ENCODE peak calls at places on chromosomes 3 and 15, in seven cellular contexts. W, H, E, U, C, K and Q are unnamed samples.

GRCh38 chr3:164845739-164846138 is 232.6 kb downstream of the SI start:
- DNase-seq in W (no peak), H (no peak), E (no peak), U (no peak), C (no peak), K (no peak), Q (no peak)

GRCh38 chr3:46261926-46262594 is 19.8 kb downstream of the CCR3 start:
- DNase-seq in W (no peak), H (no peak), E (no peak), U (no peak), C (no peak), K (no peak), Q (no peak)

GRCh38 chr3:141147657-141148056 is 84.0 kb upstream of the PXYLP1 start:
- DNase-seq in W (no peak), H (no peak), E (no peak), U (no peak), C (no peak), K (no peak), Q (peak)

GRCh38 chr3:40524222-40524570 is 564 bp upstream of the ZNF621 start:
- DNase-seq in W (no peak), H (no peak), E (no peak), U (no peak), C (no peak), K (no peak), Q (no peak)

GRCh38 chr3:52983336-52983807 is 62.5 kb downstream of the SFMBT1 start:
- DNase-seq in W (no peak), H (no peak), E (no peak), U (no peak), C (peak), K (no peak), Q (no peak)

GRCh38 chr3:5010706-5011554 is 31.7 kb downstream of the BHLHE40 start:
- DNase-seq in W (no peak), H (no peak), E (no peak), U (no peak), C (no peak), K (no peak), Q (no peak)

GRCh38 chr3:184808021-184808420 is 3.9 kb upstream of the VPS8 start:
- DNase-seq in W (no peak), H (peak), E (no peak), U (no peak), C (no peak), K (no peak), Q (no peak)

GRCh38 chr3:123773681-123774431 is 110.3 kb downstream of the MYLK start:
- DNase-seq in W (no peak), H (no peak), E (no peak), U (no peak), C (no peak), K (peak), Q (no peak)

GRCh38 chr15:88788816-88789215 is 14.4 kb upstream of the ACAN start:
- DNase-seq in W (no peak), H (no peak), E (no peak), U (no peak), C (no peak), K (no peak), Q (no peak)

GRCh38 chr15:69973102-69973714 is 124.5 kb downstream of the TLE3 start:
- DNase-seq in W (no peak), H (no peak), E (no peak), U (no peak), C (peak), K (no peak), Q (peak)

GRCh38 chr3:173410836-173411235 is 13.3 kb downstream of the NLGN1 start:
- DNase-seq in W (no peak), H (no peak), E (no peak), U (no peak), C (no peak), K (no peak), Q (no peak)

GRCh38 chr15:81221449-81221848 is 24.8 kb downstream of the IL16 start:
- DNase-seq in W (no peak), H (no peak), E (no peak), U (no peak), C (no peak), K (no peak), Q (no peak)

GRCh38 chr15:81225161-81225671 is 28.5 kb downstream of the IL16 start:
- DNase-seq in W (peak), H (no peak), E (no peak), U (no peak), C (no peak), K (no peak), Q (no peak)

GRCh38 chr15:81224232-81224631 is 27.6 kb downstream of the IL16 start:
- DNase-seq in W (no peak), H (no peak), E (no peak), U (no peak), C (no peak), K (no peak), Q (no peak)

GRCh38 chr15:81223346-81223971 is 26.8 kb downstream of the IL16 start:
- DNase-seq in W (no peak), H (no peak), E (no peak), U (no peak), C (no peak), K (no peak), Q (no peak)

GRCh38 chr15:81222007-81222406 is 25.3 kb downstream of the IL16 start:
- DNase-seq in W (no peak), H (no peak), E (no peak), U (no peak), C (no peak), K (no peak), Q (no peak)
- TF ChIP-seq CTCF in W (no peak), H (no peak), E (no peak), U (no peak), C (no peak), K (no peak), Q (no peak)

DNA sequence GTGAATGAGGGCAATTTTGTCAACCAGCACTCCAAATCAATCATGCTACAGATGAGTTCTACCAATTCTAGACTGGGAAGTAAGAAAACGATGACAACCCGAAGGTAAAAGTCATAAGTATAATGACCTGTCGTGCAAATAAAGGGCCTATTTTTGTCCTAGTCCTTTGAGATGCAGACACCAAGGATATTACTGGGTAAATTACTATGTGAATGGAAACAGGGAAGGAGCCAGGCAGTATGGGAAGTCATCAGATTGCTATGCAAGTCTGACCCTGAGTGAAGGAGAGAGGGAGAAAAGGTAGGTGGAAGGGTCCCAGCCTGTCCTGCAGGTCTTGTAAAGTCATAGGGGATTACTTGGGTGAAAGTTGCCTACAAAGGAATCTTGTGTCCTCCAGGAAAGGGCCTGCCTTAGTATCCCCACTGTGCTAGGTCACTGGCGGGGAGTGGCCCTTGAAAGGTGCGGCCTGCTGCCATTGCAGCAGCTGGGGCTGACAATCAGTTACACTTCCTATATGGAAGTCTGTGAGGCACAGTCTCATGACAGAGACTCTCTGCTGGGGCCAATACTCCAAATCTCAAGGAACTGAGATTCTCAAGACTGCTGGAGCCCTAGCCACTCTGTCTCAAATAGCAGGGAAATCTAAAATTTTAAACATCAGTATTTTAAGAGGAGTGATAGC is 149.9 kb upstream of the SLC2A2 start:
- DNase-seq in W (peak), H (no peak), E (no peak), U (no peak), C (no peak), K (no peak), Q (no peak)
- TF ChIP-seq CTCF in W (no peak), H (no peak), E (no peak), U (no peak), C (no peak), K (no peak), Q (no peak)

GRCh38 chr15:90214553-90215205 is 13.5 kb downstream of the SEMA4B start:
- DNase-seq in W (peak), H (no peak), E (no peak), U (no peak), C (no peak), K (no peak), Q (no peak)
- TF ChIP-seq CTCF in W (no peak), H (peak), E (peak), U (no peak), C (no peak), K (no peak), Q (no peak)

DNA sequence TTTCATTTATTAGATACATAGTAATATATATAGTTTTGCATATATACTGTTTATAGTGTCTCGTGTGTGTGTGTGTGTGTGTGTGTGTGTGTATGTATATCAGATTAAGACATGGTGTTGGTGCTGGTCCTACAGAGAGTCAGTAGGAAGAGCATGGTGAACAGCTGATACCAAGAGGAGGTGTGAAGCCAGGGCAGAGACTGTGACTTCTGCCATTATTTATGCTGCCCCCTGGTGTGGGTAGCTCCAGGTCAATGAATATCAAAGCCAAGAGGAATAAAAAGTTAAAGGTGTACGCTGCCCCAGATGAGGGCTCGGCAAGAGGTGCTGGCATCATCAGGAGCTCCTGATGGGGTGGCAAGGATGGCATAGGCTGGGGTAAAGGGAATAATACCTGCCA is 299.5 kb upstream of the RASGRP1 start:
- DNase-seq in W (no peak), H (peak), E (no peak), U (no peak), C (no peak), K (no peak), Q (no peak)
- TF ChIP-seq CTCF in W (no peak), H (peak), E (peak), U (no peak), C (no peak), K (no peak), Q (no peak)

DNA sequence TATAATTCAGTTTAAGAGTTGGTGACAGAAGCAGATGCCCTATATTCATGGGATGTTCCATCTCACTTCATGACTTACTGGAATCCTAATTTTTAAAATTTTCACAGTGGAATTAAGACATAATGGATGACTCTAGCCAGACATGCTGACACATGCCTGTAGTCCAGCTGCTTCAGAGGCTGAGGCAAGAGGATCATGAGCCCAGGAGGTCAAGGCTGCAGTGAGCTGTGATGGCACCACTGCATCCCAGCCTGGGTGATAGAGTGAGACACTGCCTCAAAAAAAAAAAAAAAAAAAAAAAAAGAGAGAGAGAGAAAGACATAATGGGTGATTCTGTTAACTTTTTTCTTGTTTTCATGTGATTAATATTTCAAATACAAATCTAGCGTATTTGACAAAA is 123.6 kb downstream of the KLHL25 start:
- DNase-seq in W (no peak), H (no peak), E (no peak), U (no peak), C (no peak), K (no peak), Q (no peak)
- TF ChIP-seq CTCF in W (no peak), H (no peak), E (no peak), U (no peak), C (no peak), K (no peak), Q (no peak)

GRCh38 chr15:38412466-38412865 is 41.5 kb upstream of the FAM98B start:
- DNase-seq in W (no peak), H (no peak), E (no peak), U (no peak), C (no peak), K (no peak), Q (no peak)

GRCh38 chr15:38411902-38412301 is 42.0 kb upstream of the FAM98B start:
- DNase-seq in W (no peak), H (no peak), E (no peak), U (no peak), C (no peak), K (no peak), Q (no peak)

DNA sequence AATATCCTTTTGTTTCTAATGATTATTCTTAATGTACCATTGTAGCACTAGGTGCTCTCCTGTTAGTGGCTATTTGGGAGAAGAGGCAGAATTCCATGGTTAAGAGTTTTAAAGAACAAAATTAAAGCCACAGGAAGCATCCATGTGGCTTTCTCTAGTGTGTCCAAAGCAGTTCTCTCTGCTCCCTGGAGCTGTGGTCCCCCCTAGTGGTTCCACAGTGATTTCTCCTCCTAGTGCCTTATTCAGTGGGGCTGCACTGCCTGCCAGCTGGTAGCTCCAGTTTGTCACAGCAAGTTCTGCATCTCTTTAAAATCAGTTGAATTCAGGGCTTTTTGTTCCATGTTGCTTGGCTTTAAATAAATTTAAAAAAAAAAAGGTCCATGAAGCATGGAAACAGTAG is 39.6 kb upstream of the FAM98B start:
- DNase-seq in W (peak), H (peak), E (peak), U (peak), C (no peak), K (peak), Q (peak)
- TF ChIP-seq CTCF in W (no peak), H (peak), E (peak), U (peak), C (peak), K (peak), Q (peak)

GRCh38 chr3:28267984-28268849 is 26.8 kb downstream of the CMC1 start:
- DNase-seq in W (no peak), H (no peak), E (no peak), U (no peak), C (no peak), K (no peak), Q (no peak)
- TF ChIP-seq CTCF in W (no peak), H (peak), E (no peak), U (no peak), C (no peak), K (no peak), Q (no peak)